ENCODE peak calls at places on chromosome 1, in five cellular contexts. P is small intestine, Q is lower lobe of right lung, F is heart right ventricle, R is A549. C is an unnamed sample. For H3K4me1, the result is how much of the 10 kb centered on the place peaks cover.

GRCh38 chr1:183278736-183279591 is 92.9 kb downstream of the LAMC2 start:
- DNase-seq in Q (no peak), R (no peak), F (no peak), P (no peak), C (peak)

GRCh38 chr1:33338495-33339211 is 17.8 kb upstream of the A3GALT2 start:
- DNase-seq in P (peak), R (no peak), F (peak), Q (peak), C (peak)

GRCh38 chr1:160626560-160627342 is 20.1 kb downstream of the SLAMF1 start:
- DNase-seq in F (no peak), Q (no peak), P (no peak), R (no peak), C (no peak)

GRCh38 chr1:168803696-168804510 is 74.9 kb upstream of the DPT start:
- DNase-seq in F (no peak), Q (no peak), P (peak), R (no peak), C (no peak)

GRCh38 chr1:186066411-186066810 is 308.6 kb downstream of the TPR start:
- DNase-seq in P (no peak), Q (no peak), F (no peak), R (no peak), C (no peak)

GRCh38 chr1:46687095-46687659 is 15.5 kb downstream of the TEX38 start:
- DNase-seq in F (peak), Q (peak), P (peak), R (no peak), C (peak)

GRCh38 chr1:172589553-172589952 is 56.6 kb downstream of the SUCO start:
- DNase-seq in F (no peak), R (no peak), P (no peak), Q (no peak), C (no peak)

GRCh38 chr1:228096416-228097332 is 6.5 kb downstream of the C1orf35 start:
- DNase-seq in P (no peak), R (no peak), F (no peak), Q (no peak), C (no peak)

GRCh38 chr1:176996455-176997090 is 167.9 kb downstream of the ASTN1 start:
- DNase-seq in P (no peak), F (no peak), R (no peak), Q (no peak), C (no peak)

GRCh38 chr1:31755197-31755611 is 8.9 kb downstream of the ADGRB2 start:
- DNase-seq in F (peak), P (no peak), Q (no peak), R (no peak), C (peak)

GRCh38 chr1:55257958-55258357 is 42.8 kb upstream of the USP24 start:
- DNase-seq in Q (no peak), R (no peak), F (no peak), P (peak), C (no peak)

GRCh38 chr1:214636436-214636835 is 33.4 kb downstream of the CENPF start:
- DNase-seq in R (no peak), P (no peak), Q (no peak), F (no peak), C (no peak)

GRCh38 chr1:75083848-75084514 is 50.2 kb upstream of the LHX8 start:
- DNase-seq in F (no peak), R (no peak), Q (no peak), P (no peak), C (peak)

GRCh38 chr1:15843826-15844572 is 3.5 kb upstream of the SPEN start:
- DNase-seq in F (no peak), R (no peak), Q (no peak), P (no peak), C (no peak)

GRCh38 chr1:156371553-156372264 is 2.7 kb downstream of the RHBG start:
- DNase-seq in P (peak), F (no peak), Q (peak), R (no peak), C (peak)

DNA sequence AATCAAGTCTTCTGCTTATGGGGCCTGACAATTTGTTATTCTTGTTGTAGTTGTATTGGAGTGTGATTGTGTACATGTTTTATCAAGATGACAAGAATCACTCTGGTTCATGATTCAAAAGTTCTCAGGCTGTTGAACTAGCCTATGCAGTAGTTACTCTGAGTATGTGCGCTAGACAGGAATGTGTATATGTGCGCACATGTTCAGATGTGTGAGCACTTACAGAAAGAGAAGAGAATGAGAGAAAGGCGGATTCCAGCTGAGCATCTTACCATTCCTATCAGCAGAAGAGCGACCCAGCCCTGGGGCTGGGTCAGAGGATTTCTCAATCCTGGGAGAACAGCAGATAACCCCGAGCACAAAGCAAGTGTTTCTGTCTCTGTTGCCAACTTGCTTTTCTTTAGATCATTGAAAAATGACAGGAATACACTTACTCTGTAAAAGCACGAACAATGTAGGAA is 110.8 kb upstream of the HOOK1 start:
- DNase-seq in P (no peak), Q (no peak), R (no peak), F (no peak), C (no peak)
- H3K4me1 ChIP-seq in P (under half), Q (under half), R (under half), F (half or more), C (half or more)

GRCh38 chr1:3240524-3241235 is 171.7 kb downstream of the PRDM16 start:
- DNase-seq in R (no peak), P (no peak), F (no peak), Q (no peak), C (no peak)

GRCh38 chr1:3243304-3243703 is 174.3 kb downstream of the PRDM16 start:
- DNase-seq in F (no peak), Q (no peak), P (no peak), R (no peak), C (no peak)

GRCh38 chr1:3241236-3241550 is 172.2 kb downstream of the PRDM16 start:
- DNase-seq in R (no peak), F (no peak), Q (no peak), P (no peak), C (no peak)

GRCh38 chr1:3242408-3243270 is 173.6 kb downstream of the PRDM16 start:
- DNase-seq in F (no peak), R (no peak), Q (no peak), P (no peak), C (no peak)

DNA sequence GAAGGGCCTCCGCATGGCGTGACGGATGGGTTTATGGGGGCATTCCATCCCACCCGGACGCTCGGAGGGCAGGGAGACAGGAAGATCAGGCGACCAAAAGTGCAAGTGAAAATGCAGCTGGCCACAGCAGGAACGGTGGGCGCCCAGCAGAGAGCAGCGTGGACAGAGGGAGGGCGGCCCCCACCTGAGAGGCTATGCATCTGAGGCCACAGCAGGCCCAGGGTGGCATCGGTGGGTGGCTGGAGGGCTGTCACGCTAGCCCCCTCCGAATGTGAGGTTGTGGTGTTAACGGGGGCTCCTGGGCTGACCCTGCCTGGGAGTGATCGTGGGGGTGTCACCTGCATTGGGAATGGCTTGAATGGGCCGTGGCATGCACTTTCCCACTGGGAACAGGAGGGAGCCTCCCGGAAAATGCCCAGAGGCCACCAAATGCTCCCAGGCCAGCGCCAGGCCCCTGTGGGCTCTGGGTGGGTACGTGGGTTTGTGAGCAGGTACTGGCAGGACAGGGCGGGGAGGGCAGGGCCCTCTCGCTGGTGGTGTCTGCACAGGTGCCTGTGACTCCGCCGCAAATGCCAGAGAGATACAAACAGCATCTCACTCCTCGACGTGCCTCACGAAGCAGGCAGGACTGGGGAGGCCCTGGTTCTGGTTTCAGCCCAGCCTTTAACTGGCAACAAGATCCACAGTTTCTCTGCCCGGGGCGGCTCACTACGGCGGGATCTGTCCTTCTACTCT is 172.8 kb downstream of the PRDM16 start:
- DNase-seq in F (no peak), R (no peak), Q (no peak), P (no peak), C (no peak)
- H3K4me1 ChIP-seq in F (under half), R (under half), Q (under half), P (under half), C (under half)

GRCh38 chr1:242784074-242784473 is 259.6 kb upstream of the PLD5 start:
- DNase-seq in R (no peak), F (no peak), P (no peak), Q (no peak), C (no peak)
- H3K4me1 ChIP-seq in R (under half), F (under half), P (under half), Q (under half), C (under half)

GRCh38 chr1:121587777-121588176 is 403.0 kb downstream of the SRGAP2C start:
- DNase-seq in F (no peak), P (no peak), R (no peak), Q (no peak), C (no peak)
- H3K4me1 ChIP-seq in F (under half), P (under half), R (under half), Q (under half), C (under half)

C was measured in adipocyte.